ENCODE peak calls at places on chromosomes 4 and X, in seven cellular contexts. R, Y, A, Q, E, D and N are unnamed samples.

GRCh38 chrX:38275615-38276014 is 51.7 kb downstream of the RPGR start:
- DNase-seq in Y (peak; percentile 90), R (no peak), E (no peak), A (no peak), Q (no peak), D (no peak), N (no peak)

GRCh38 chrX:1011632-1012283 is 200.7 kb downstream of the CRLF2 start:
- DNase-seq in Y (no peak), Q (no peak), E (no peak), R (peak; percentile 67), D (no peak), A (no peak), N (no peak)

GRCh38 chr4:159027535-159027934 is 75.3 kb upstream of the RAPGEF2 start:
- DNase-seq in D (no peak), R (no peak), Q (no peak), Y (no peak), A (no peak), E (no peak), N (no peak)

GRCh38 chrX:49701323-49701722 is 5.5 kb upstream of the PAGE1 start:
- DNase-seq in R (no peak), D (no peak), Y (no peak), A (no peak), E (no peak), Q (no peak), N (no peak)

GRCh38 chrX:151860827-151861226 is 51.9 kb upstream of the MAGEA4 start:
- DNase-seq in Y (no peak), E (no peak), R (no peak), Q (no peak), A (no peak), D (no peak), N (no peak)

GRCh38 chr4:77021614-77022089 is 54.1 kb downstream of the CCNI start:
- DNase-seq in Y (no peak), Q (no peak), D (no peak), A (no peak), R (no peak), E (no peak), N (peak; percentile 71)

GRCh38 chrX:41344053-41344452 is 10.1 kb downstream of the DDX3X start:
- DNase-seq in E (no peak), D (no peak), A (no peak), Q (no peak), Y (no peak), R (no peak), N (no peak)

GRCh38 chrX:20740443-20740842 is 473.7 kb upstream of the RPS6KA3 start:
- DNase-seq in R (no peak), D (no peak), Q (no peak), A (no peak), E (no peak), Y (no peak), N (no peak)

GRCh38 chr4:132071815-132072214 is 1077.3 kb upstream of the PCDH10 start:
- DNase-seq in Y (peak; percentile 57), D (no peak), A (no peak), R (no peak), E (no peak), Q (no peak), N (no peak)

GRCh38 chrX:41750720-41751119 is 26.7 kb downstream of the GPR82 start:
- DNase-seq in Y (no peak), Q (no peak), E (no peak), R (no peak), D (no peak), A (no peak), N (no peak)

GRCh38 chr4:6298035-6298434 is 28.4 kb downstream of the WFS1 start:
- DNase-seq in E (no peak), R (no peak), D (no peak), Y (no peak), A (peak; percentile 15), Q (no peak), N (no peak)

GRCh38 chr4:48103483-48104139 is 30.4 kb downstream of the TXK start:
- DNase-seq in R (no peak), Y (no peak), A (peak; percentile 21), Q (no peak), D (no peak), E (no peak), N (no peak)